ENCODE peak calls at places on chromosomes 6 and 20, in ten cellular contexts. E is esophagus squamous epithelium, O is BJ, S is astrocyte of the spinal cord, U is uterus, C is PC-3, L is neural progenitor cell, Y is transverse colon, Z is cardiac fibroblast, F is WTC11. D is an unnamed sample.

GRCh38 chr6:22643780-22644179 is 74.4 kb downstream of the HDGFL1 start:
- DNase-seq in F (no peak), C (no peak), O (no peak), Y (peak), E (no peak), S (no peak), L (no peak), U (peak), Z (no peak), D (no peak)

GRCh38 chr6:138454976-138455706 is 44.2 kb downstream of the NHSL1 start:
- DNase-seq in O (no peak), C (peak), L (no peak), S (no peak), U (no peak), Y (peak), E (no peak), Z (peak), F (peak), D (no peak)

GRCh38 chr20:10770753-10771152 is 97.0 kb upstream of the JAG1 start:
- DNase-seq in O (no peak), S (no peak), F (no peak), E (no peak), C (no peak), Z (no peak), U (no peak), Y (no peak), L (no peak), D (no peak)

GRCh38 chr20:32775240-32775991 is 13.2 kb downstream of the DNMT3B start:
- DNase-seq in L (no peak), O (no peak), S (no peak), C (no peak), F (no peak), Z (no peak), U (no peak), Y (no peak), E (no peak), D (peak)

GRCh38 chr20:35992713-35993335 is 24.4 kb downstream of the CNBD2 start:
- DNase-seq in L (peak), C (peak), O (no peak), F (peak), U (peak), E (no peak), Y (peak), Z (peak), S (peak), D (peak)

GRCh38 chr20:32539817-32540675 is 45.1 kb downstream of the NOL4L start:
- DNase-seq in O (no peak), Y (peak), S (no peak), E (no peak), C (peak), L (no peak), U (no peak), F (no peak), Z (no peak), D (no peak)

GRCh38 chr6:110541701-110542309 is 65.4 kb upstream of the SLC22A16 start:
- DNase-seq in C (no peak), F (no peak), L (no peak), U (no peak), Y (no peak), E (no peak), S (no peak), Z (no peak), O (no peak), D (no peak)

GRCh38 chr20:63576311-63576710 is 2.3 kb upstream of the HELZ2 start:
- DNase-seq in Z (no peak), S (no peak), Y (no peak), O (no peak), E (no peak), L (no peak), U (no peak), F (no peak), C (no peak), D (no peak)

GRCh38 chr6:98041921-98042320 is 758.9 kb upstream of the MMS22L start:
- DNase-seq in S (no peak), U (no peak), Y (no peak), O (no peak), C (no peak), F (no peak), Z (no peak), L (peak), E (no peak), D (no peak)

GRCh38 chr6:108955329-108955949 is 107.2 kb downstream of the ARMC2 start:
- DNase-seq in F (no peak), O (no peak), E (no peak), Y (no peak), S (no peak), U (no peak), Z (no peak), C (no peak), L (no peak), D (no peak)

GRCh38 chr6:91029211-91029610 is 442.3 kb upstream of the MAP3K7 start:
- DNase-seq in O (no peak), L (no peak), F (no peak), S (no peak), Z (no peak), C (no peak), U (no peak), E (no peak), Y (no peak), D (no peak)

GRCh38 chr20:36881888-36882287 is 6.0 kb downstream of the TLDC2 start:
- DNase-seq in Z (no peak), F (no peak), O (no peak), U (no peak), L (no peak), E (no peak), Y (peak), S (no peak), C (no peak), D (peak)

GRCh38 chr6:94254689-94255088 is 835.3 kb upstream of the EPHA7 start:
- DNase-seq in S (peak), U (no peak), O (no peak), E (no peak), F (no peak), L (peak), Y (no peak), C (peak), Z (no peak), D (no peak)

GRCh38 chr6:34490390-34491090 is 24.7 kb downstream of the PACSIN1 start:
- DNase-seq in S (no peak), U (no peak), L (no peak), F (no peak), O (no peak), C (no peak), E (no peak), Z (no peak), Y (no peak), D (no peak)

GRCh38 chr6:130771741-130772140 is 55.5 kb upstream of the SMLR1 start:
- DNase-seq in L (no peak), E (no peak), Z (no peak), C (no peak), S (no peak), U (no peak), O (no peak), Y (no peak), F (no peak), D (no peak)

GRCh38 chr6:53322188-53323029 is 26.3 kb downstream of the ELOVL5 start:
- DNase-seq in S (peak), E (no peak), Z (peak), Y (no peak), F (no peak), U (no peak), L (no peak), O (no peak), C (no peak), D (no peak)

GRCh38 chr6:168451805-168452204 is 10.8 kb downstream of the SMOC2 start:
- DNase-seq in U (no peak), O (no peak), F (peak), C (no peak), E (no peak), S (no peak), Z (no peak), Y (no peak), L (peak), D (peak)

GRCh38 chr20:31551581-31552081 is 37.4 kb downstream of the HM13 start:
- DNase-seq in S (no peak), F (no peak), O (no peak), C (no peak), E (no peak), L (no peak), U (no peak), Y (no peak), Z (no peak), D (no peak)

GRCh38 chr20:50401587-50402343 is 108.4 kb upstream of the PTPN1 start:
- DNase-seq in S (no peak), F (no peak), O (no peak), L (no peak), E (no peak), U (no peak), Y (no peak), C (no peak), Z (no peak), D (no peak)

GRCh38 chr6:122640377-122640776 is 30.2 kb downstream of the PKIB start:
- DNase-seq in C (no peak), O (no peak), S (no peak), F (no peak), L (no peak), E (no peak), U (no peak), Y (no peak), Z (no peak), D (no peak)

GRCh38 chr20:36849333-36850065 is 26.4 kb upstream of the TLDC2 start:
- DNase-seq in L (no peak), Z (no peak), O (no peak), Y (no peak), E (no peak), F (no peak), C (no peak), U (no peak), S (no peak), D (no peak)

GRCh38 chr6:122184260-122184934 is 215.1 kb upstream of the HSF2 start:
- DNase-seq in S (peak), L (peak), E (no peak), C (peak), O (no peak), Z (peak), Y (no peak), U (no peak), F (no peak), D (peak)

GRCh38 chr6:116439572-116439971 is 21.6 kb upstream of the CALHM6 start:
- DNase-seq in E (no peak), O (no peak), Y (no peak), Z (peak), S (peak), C (no peak), F (no peak), L (no peak), U (no peak), D (no peak)

GRCh38 chr6:24858154-24858801 is 59.6 kb upstream of the ARMH2 start:
- DNase-seq in O (no peak), C (peak), Z (peak), F (no peak), U (no peak), E (no peak), S (no peak), L (no peak), Y (peak), D (peak)

GRCh38 chr6:45554596-45554995 is 176.9 kb upstream of the SUPT3H start:
- DNase-seq in C (peak), L (no peak), S (no peak), E (no peak), Z (no peak), O (no peak), Y (no peak), U (no peak), F (no peak), D (no peak)

GRCh38 chr6:54102239-54102638 is 9.0 kb upstream of the MLIP start:
- DNase-seq in U (no peak), C (no peak), E (no peak), O (no peak), F (no peak), S (no peak), Z (no peak), Y (no peak), L (no peak), D (no peak)

GRCh38 chr20:31861346-31862156 is 8.8 kb downstream of the DUSP15 start:
- DNase-seq in Z (no peak), U (no peak), L (peak), F (peak), Y (peak), O (no peak), E (no peak), C (peak), S (no peak), D (peak)

GRCh38 chr6:125700591-125701353 is 48.7 kb upstream of the HEY2 start:
- DNase-seq in C (no peak), L (peak), E (no peak), S (no peak), Y (no peak), O (no peak), Z (no peak), U (no peak), F (no peak), D (no peak)

GRCh38 chr20:3172126-3172932 is 1.0 kb downstream of the LZTS3 start:
- DNase-seq in U (no peak), F (no peak), Z (no peak), Y (no peak), O (no peak), E (no peak), C (no peak), L (no peak), S (no peak), D (no peak)
- TF ChIP-seq CTCF in U (no peak), F (no peak), Z (no peak), Y (no peak), O (no peak), E (no peak), C (no peak), L (no peak), S (no peak), D (no peak)

GRCh38 chr6:41801380-41801779 is 13.9 kb downstream of the TOMM6 start:
- DNase-seq in E (no peak), C (peak), S (peak), F (no peak), O (no peak), L (no peak), U (no peak), Z (peak), Y (no peak), D (no peak)
- TF ChIP-seq CTCF in E (no peak), C (peak), S (peak), F (no peak), O (peak), L (peak), U (no peak), Z (peak), Y (no peak), D (peak)

GRCh38 chr6:149107973-149108372 is 209.5 kb upstream of the TAB2 start:
- DNase-seq in Z (no peak), U (no peak), S (no peak), L (no peak), F (no peak), O (no peak), C (no peak), E (no peak), Y (no peak), D (no peak)

GRCh38 chr6:149111556-149112115 is 205.9 kb upstream of the TAB2 start:
- DNase-seq in L (no peak), Z (no peak), F (no peak), U (no peak), E (no peak), C (no peak), S (no peak), Y (no peak), O (no peak), D (no peak)

GRCh38 chr6:149109397-149110070 is 208.0 kb upstream of the TAB2 start:
- DNase-seq in F (no peak), C (no peak), E (no peak), U (no peak), S (no peak), O (no peak), L (no peak), Z (no peak), Y (no peak), D (no peak)

GRCh38 chr6:149107520-149107919 is 210.0 kb upstream of the TAB2 start:
- DNase-seq in Y (no peak), C (no peak), Z (no peak), F (no peak), U (no peak), O (no peak), S (no peak), E (no peak), L (no peak), D (no peak)

DNA sequence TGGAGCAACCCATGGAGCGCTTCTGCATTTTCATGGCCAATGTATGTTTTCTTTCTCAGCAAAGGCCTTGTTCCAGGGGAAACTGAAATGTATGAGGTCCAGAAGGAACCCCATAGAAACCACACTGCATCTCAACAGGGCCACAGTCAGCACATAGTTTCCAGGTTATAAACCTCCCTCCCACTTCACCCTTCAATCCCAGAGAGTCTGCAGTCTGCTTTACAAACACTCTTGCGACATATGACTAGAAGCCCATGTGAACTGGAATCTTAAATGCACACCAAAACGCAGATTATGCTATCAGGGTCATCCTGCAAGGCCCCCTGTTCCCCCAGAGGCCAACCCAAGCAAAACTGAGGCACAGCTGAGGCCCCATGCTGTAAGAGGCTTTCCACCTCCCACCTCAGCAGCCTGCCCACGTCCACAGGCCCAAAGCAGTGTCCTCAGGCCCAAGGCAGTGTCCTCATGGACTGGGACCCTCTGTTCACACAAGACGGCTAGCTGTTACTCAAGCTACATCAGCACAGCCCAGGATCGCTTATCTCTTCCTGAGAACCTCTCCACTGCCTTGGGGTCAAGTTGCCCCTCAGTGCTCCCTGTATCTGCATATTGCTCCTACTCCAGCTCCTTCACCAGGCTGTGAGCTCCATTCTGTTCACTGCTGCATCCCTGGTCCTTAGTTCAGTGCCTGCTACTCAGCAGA is 209.0 kb upstream of the TAB2 start:
- DNase-seq in Z (no peak), S (no peak), Y (no peak), O (no peak), F (no peak), L (no peak), C (no peak), E (no peak), U (no peak), D (no peak)
- TF ChIP-seq CTCF in Z (no peak), S (no peak), Y (no peak), O (no peak), F (no peak), L (no peak), C (no peak), E (no peak), U (no peak), D (no peak)

GRCh38 chr6:35496851-35497570 is at the start of gene TEAD3:
- DNase-seq in Z (peak), S (peak), U (peak), C (peak), E (no peak), L (peak), Y (peak), O (no peak), F (peak), D (peak)
- TF ChIP-seq CTCF in Z (no peak), S (peak), U (no peak), C (peak), E (no peak), L (peak), Y (peak), O (no peak), F (no peak), D (no peak)

GRCh38 chr6:133701633-133702331 is 187.1 kb upstream of the TCF21 start:
- DNase-seq in L (no peak), F (no peak), U (no peak), Y (no peak), S (peak), O (no peak), C (peak), E (no peak), Z (peak), D (no peak)

GRCh38 chr6:133698272-133698671 is 190.6 kb upstream of the TCF21 start:
- DNase-seq in C (no peak), S (no peak), O (no peak), F (no peak), U (no peak), Y (no peak), Z (no peak), E (no peak), L (no peak), D (no peak)

GRCh38 chr6:133693565-133693964 is 195.3 kb upstream of the TCF21 start:
- DNase-seq in F (no peak), O (no peak), S (no peak), Z (no peak), C (no peak), E (no peak), L (no peak), U (no peak), Y (no peak), D (no peak)

GRCh38 chr6:133699986-133700385 is 188.9 kb upstream of the TCF21 start:
- DNase-seq in U (no peak), C (no peak), Y (no peak), Z (peak), E (no peak), L (no peak), O (no peak), S (no peak), F (no peak), D (no peak)

GRCh38 chr6:133697666-133698065 is 191.2 kb upstream of the TCF21 start:
- DNase-seq in O (no peak), L (no peak), S (peak), U (no peak), C (no peak), Z (no peak), E (no peak), F (no peak), Y (no peak), D (no peak)
- TF ChIP-seq CTCF in O (no peak), L (no peak), S (no peak), U (no peak), C (no peak), Z (no peak), E (no peak), F (no peak), Y (no peak), D (no peak)

GRCh38 chr6:132715204-132715603 is 1.3 kb upstream of the VNN1 start:
- DNase-seq in Z (peak), E (no peak), F (peak), S (peak), L (peak), Y (peak), O (no peak), C (peak), U (no peak), D (peak)
- TF ChIP-seq CTCF in Z (peak), E (peak), F (no peak), S (peak), L (peak), Y (no peak), O (peak), C (peak), U (no peak), D (no peak)

DNA sequence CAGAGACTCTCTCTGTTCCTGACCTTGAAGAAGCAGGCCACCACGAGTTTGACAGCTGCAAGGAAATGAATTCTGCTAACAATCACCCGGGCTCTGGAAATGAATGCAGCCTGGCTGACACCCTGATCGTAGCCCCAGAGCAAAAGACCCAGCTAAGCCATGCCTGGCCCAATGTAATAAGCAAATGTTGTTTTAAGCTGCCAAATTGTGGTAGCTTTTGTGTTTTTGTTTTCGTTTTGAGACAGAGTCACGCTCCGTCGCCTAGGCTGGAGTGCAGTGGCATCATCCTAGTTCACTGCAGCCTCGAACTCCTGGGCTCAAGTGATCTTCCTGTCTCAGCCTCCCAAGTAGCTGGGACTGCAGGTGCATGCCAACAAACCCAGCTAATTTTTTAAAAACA is 3.3 kb upstream of the OXT start:
- DNase-seq in L (no peak), O (no peak), Z (no peak), S (no peak), C (no peak), U (no peak), Y (no peak), F (no peak), E (no peak), D (no peak)
- TF ChIP-seq CTCF in L (no peak), O (no peak), Z (no peak), S (no peak), C (no peak), U (no peak), Y (no peak), F (no peak), E (no peak), D (no peak)